ENCODE peak calls at places on chromosomes 1 and 21, in four cellular contexts. Q, F, R and H are unnamed samples.

GRCh38 chr1:30708361-30708728 is 15.0 kb downstream of the MATN1 start:
- DNase-seq in Q (no peak), F (no peak), R (no peak), H (no peak)

GRCh38 chr1:160129046-160129445 is 13.5 kb downstream of the ATP1A2 start:
- DNase-seq in Q (no peak), F (no peak), R (no peak), H (no peak)

GRCh38 chr1:60025552-60025951 is 48.0 kb downstream of the C1orf87 start:
- DNase-seq in Q (no peak), F (no peak), R (no peak), H (no peak)

GRCh38 chr1:43835141-43836021 is 98.2 kb upstream of the ARTN start:
- DNase-seq in Q (peak), F (no peak), R (no peak), H (peak)

GRCh38 chr1:3352952-3353331 is 101.5 kb upstream of the ARHGEF16 start:
- DNase-seq in Q (peak), F (no peak), R (no peak), H (no peak)

GRCh38 chr21:45981154-45981606 is 390 bp upstream of the COL6A1 start:
- DNase-seq in Q (peak), F (peak), R (peak), H (peak)

GRCh38 chr1:233394860-233395717 is 67.6 kb downstream of the MAP3K21 start:
- DNase-seq in Q (no peak), F (no peak), R (no peak), H (peak)

GRCh38 chr1:25042331-25042730 is 112.3 kb upstream of the RUNX3 start:
- DNase-seq in Q (no peak), F (no peak), R (no peak), H (no peak)

GRCh38 chr1:174938306-174939000 is 61.3 kb upstream of the CACYBP start:
- DNase-seq in Q (no peak), F (no peak), R (no peak), H (no peak)

GRCh38 chr21:42785666-42786427 is 93.5 kb downstream of the WDR4 start:
- DNase-seq in Q (no peak), F (no peak), R (no peak), H (no peak)